ENCODE peak calls at places on chromosomes 5 and 9, in five cellular contexts. C is body of pancreas, Q is heart left ventricle, G is ovary, T is thyroid gland. E is an unnamed sample.

GRCh38 chr5:59923465-59923864 is 29.9 kb upstream of the PDE4D start:
- DNase-seq in G (no peak), T (no peak), C (no peak), Q (no peak), E (no peak)

GRCh38 chr5:132822650-132823480 is 7.6 kb downstream of the SHROOM1 start:
- DNase-seq in T (peak; percentile 61), C (peak; percentile 65), Q (no peak), G (no peak), E (no peak)

GRCh38 chr9:77877976-77878375 is 153.6 kb downstream of the GNAQ start:
- DNase-seq in C (no peak), G (no peak), T (no peak), Q (no peak), E (no peak)

GRCh38 chr5:74380193-74380592 is 260.3 kb downstream of the ENC1 start:
- DNase-seq in Q (no peak), C (no peak), T (no peak), G (no peak), E (no peak)

GRCh38 chr9:19156026-19156474 is 28.8 kb upstream of the PLIN2 start:
- DNase-seq in G (no peak), Q (no peak), C (no peak), T (no peak), E (no peak)

GRCh38 chr5:19175776-19176570 is 812.0 kb downstream of the CDH18 start:
- DNase-seq in Q (no peak), G (no peak), T (no peak), C (no peak), E (no peak)

GRCh38 chr9:74499770-74500583 is 2.8 kb downstream of the RORB start:
- DNase-seq in C (peak; percentile 4), Q (no peak), T (peak; percentile 1), G (no peak), E (no peak)

GRCh38 chr9:15697459-15697858 is 144.6 kb downstream of the CCDC171 start:
- DNase-seq in T (no peak), C (no peak), G (no peak), Q (no peak), E (peak; percentile 38)

GRCh38 chr5:82106207-82106606 is 134.4 kb downstream of the ATG10 start:
- DNase-seq in G (no peak), Q (no peak), C (no peak), T (peak; percentile 10), E (peak; percentile 5)

DNA sequence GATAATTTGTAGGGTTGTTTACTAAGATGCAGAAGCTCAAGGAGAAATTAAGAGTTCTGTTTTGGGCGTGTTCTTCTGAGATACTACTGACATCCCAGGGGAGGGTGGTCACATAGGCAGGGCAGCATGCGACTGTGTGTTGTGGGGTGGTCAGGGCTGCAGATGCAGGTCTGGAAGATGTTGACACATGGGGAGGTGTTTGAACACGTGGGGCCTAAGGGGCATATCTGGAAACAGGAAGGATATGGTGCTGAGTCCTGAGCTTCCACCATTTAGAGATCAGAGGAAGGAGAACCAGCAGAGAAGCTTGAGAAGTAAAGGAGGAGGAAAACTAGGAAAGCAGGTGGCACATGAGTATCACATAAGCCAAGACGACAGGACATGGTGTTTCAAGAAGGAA is 228.2 kb downstream of the ADGRV1 start:
- DNase-seq in C (no peak), G (no peak), T (no peak), Q (no peak), E (no peak)
- TF ChIP-seq POLR2A in C (no peak), G (no peak), T (no peak), Q (no peak), E (no peak)

GRCh38 chr5:28468121-28468520 is 1429.7 kb upstream of the CDH9 start:
- DNase-seq in Q (no peak), T (no peak), C (no peak), G (no peak), E (peak; percentile 51)

DNA sequence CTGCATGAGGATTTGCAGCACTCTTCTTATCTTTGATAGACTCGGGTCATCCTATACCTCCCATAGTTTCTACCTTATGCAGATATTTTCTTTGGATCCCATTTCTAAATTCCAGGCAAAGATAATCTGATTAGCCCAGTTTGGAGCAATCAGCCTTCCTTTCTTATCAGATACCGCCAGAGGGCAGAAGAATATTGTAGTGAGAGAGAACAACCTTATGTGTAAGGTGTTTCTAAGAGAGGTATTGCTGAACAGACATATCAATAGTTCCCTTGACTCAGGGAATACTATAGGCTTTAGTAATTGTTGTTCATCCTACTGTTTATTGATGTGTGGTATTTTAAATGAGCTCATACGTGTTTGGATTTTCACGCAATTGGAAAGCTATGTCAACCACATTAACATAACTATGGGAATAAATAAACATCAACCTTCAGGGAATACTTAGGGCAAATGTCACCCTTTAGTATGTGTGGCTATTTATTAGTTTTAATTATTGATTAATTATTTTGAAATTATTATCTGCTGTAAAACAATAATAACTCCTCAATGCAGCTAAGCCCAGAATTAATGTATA is 1435.2 kb upstream of the CDH9 start:
- DNase-seq in G (no peak), T (no peak), C (no peak), Q (no peak), E (peak; percentile 10)
- TF ChIP-seq CTCF in G (no peak), T (peak; percentile 32), C (no peak), Q (no peak), E (no peak)

DNA sequence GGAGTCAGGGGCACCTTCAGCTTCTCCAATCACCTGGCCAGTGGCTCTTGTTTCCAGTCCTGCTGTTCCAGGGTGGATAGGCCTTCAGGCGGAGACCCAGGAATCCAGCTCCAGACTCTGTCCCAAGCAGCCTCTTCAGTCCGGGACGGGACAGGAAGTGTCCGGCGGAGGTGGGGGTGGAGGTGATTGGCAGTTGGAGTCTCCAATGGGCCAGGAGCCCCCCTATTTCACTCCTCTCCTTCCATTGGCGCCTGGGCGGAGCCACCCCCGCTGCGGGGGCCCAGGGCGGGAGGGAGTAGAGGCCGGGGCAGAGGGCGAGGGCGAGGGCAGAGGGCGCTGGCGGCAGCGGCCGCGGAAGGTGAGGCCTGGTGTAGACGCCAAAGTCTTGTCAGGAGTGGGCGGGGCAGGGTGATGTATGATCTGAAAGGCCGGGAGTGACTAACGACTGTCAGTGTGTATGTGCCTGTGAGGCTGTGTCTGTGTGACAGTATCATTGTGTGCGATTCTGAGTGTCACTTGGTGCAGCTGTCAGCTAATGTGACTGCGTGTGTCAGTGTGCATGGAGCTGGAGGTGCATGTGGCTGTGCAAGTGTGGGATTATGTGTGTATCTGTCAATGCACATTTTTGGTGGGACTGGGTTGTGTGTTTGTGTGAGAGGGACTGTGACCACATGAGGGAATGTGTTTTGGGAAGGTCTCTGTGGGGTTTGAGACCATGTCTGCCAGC is at the start of gene IL11RA:
- DNase-seq in Q (peak; percentile 95), T (peak; percentile 90), G (peak; percentile 94), C (peak; percentile 72), E (no peak)
- TF ChIP-seq POLR2A in Q (no peak), T (peak; percentile 65), G (peak; percentile 35), C (no peak), E (no peak)

DNA sequence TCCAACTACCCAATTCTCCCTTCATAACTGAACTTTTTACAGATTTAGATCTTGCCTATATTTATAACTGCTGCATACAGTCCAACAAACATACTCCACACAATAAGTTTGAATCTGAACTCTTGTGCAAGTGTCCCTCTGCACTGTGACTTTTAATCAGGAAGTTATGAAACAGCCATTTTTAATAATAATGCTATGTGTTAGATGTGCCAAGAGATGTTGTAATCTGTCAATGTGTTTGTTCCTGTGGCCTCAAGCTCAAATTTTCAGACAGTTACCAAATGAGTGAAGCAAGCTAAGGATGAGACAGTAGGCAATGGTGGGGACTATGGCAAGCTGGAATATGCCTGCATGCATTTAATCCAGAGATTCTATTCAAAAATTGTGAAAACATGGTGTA is 57.6 kb upstream of the MTAP start:
- DNase-seq in G (no peak), C (no peak), T (no peak), Q (no peak), E (no peak)
- TF ChIP-seq CTCF in G (no peak), C (no peak), T (no peak), Q (no peak), E (no peak)

DNA sequence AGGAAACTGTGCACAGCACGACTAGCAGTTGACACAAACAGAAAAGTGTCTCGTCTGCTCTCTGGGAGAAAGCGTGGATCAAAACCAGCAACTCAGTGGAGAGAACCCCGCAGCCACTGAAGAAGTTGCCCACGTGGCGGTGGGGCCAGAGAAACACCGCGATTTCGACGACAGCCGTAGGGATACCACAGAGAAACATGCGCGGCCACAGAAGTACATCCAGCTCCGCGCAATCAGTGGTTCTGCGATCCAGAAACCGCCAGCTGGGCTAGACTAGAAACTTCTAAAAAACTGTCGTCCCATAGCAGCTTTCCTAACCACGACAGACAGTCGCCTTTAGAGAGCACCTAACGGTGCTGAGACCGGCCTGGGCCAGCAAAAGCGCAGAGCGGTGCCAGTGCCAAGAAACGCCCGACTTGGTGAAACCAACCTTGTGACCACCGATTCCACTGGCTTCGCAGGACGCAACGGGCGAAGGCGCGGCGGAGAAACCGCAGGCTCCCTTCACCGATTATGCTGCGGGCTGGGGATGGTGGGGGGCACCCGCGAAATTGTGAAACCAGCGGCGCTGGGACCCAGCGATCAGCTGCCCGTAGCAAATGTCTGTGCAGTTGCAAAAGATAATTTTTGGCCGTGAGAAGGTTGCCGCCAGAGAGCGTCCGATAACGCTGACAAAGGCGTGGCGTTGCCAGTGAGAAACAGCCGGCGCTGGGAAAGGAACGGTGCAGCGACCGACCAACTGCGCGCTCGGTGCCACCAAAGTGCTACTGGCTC is 2.7 kb upstream of the ANXA2R start:
- DNase-seq in Q (peak; percentile 56), G (peak; percentile 73), T (peak; percentile 44), C (peak; percentile 76), E (peak; percentile 96)
- TF ChIP-seq POLR2A in Q (no peak), G (peak; percentile 18), T (no peak), C (no peak), E (peak; percentile 51)

DNA sequence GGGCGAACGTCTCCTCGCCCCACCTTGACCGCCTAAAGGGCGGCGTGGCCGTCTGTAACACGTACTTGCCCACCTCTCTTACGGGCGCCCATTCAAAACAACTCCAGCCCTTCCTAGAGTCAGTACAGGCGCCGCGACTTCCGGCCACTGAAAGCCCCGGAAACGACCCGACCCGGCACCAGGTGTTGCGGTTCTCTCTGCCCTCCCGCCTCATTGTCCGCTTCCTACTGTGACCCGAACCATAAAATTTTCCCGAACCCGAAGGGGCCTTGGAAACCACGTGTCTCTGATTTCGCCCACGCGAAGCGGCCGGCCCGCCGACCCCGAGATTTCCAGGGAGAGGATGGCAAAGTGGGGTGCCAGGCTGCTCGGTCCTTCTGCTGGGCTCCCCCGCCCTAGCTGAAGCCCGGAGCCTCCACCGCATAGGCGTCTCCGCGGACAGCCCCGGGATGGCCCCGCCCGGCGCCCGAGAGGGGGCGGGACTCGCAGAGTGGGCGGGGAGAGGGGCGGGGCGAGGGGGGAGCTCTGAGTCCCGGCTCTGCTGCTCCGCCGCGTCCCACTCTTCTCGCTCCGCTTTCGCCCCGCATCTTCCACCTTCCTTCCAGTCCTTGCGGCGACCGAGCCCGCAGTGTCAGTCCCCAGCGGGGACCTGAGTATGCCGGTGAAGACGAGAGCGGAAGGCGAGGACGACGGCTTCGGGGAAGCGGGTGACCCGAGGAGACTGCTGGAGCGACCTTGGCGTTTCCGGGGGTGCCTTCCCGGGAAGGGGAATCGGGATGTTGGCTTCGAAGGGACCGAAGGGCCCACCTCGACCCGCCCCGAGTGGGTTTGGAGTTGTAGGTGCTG is 684 bp upstream of the PTGES2 start:
- DNase-seq in G (peak; percentile 82), C (peak; percentile 84), T (peak; percentile 82), Q (peak; percentile 80), E (peak; percentile 91)
- TF ChIP-seq CTCF in G (no peak), C (peak; percentile 1), T (no peak), Q (no peak), E (no peak)